ENCODE peak calls at places on chromosomes 2 and 18, in six cellular contexts. One of them, this sample, is unnamed.

GRCh38 chr2:160428425-160428763 is 65.2 kb downstream of the RBMS1 start:
- DNase-seq in CD8-positive, alpha-beta T cell: no peak
- DNase-seq in fibroblast of pulmonary artery: no peak
- DNase-seq in HCT116: no peak
- DNase-seq in kidney: no peak
- DNase-seq in nephron progenitor cell: no peak
- DNase-seq in this sample: no peak

GRCh38 chr18:27704721-27705361 is 472.1 kb downstream of the CDH2 start:
- DNase-seq in HCT116: no peak
- DNase-seq in nephron progenitor cell: no peak
- DNase-seq in kidney: no peak
- DNase-seq in CD8-positive, alpha-beta T cell: no peak
- DNase-seq in fibroblast of pulmonary artery: no peak
- DNase-seq in this sample: no peak

GRCh38 chr2:230708204-230708603 is 4.4 kb upstream of the CAB39 start:
- DNase-seq in fibroblast of pulmonary artery: no peak
- DNase-seq in HCT116: no peak
- DNase-seq in CD8-positive, alpha-beta T cell: no peak
- DNase-seq in nephron progenitor cell: no peak
- DNase-seq in kidney: no peak
- DNase-seq in this sample: peak

GRCh38 chr2:134449157-134449556 is 195.3 kb downstream of the MGAT5 start:
- DNase-seq in nephron progenitor cell: no peak
- DNase-seq in kidney: no peak
- DNase-seq in HCT116: no peak
- DNase-seq in fibroblast of pulmonary artery: no peak
- DNase-seq in CD8-positive, alpha-beta T cell: no peak
- DNase-seq in this sample: no peak

GRCh38 chr2:21043744-21044532 is at the start of gene APOB:
- DNase-seq in HCT116: no peak
- DNase-seq in kidney: no peak
- DNase-seq in CD8-positive, alpha-beta T cell: no peak
- DNase-seq in nephron progenitor cell: peak
- DNase-seq in fibroblast of pulmonary artery: no peak
- DNase-seq in this sample: no peak

GRCh38 chr2:146213674-146214073 is 1631.2 kb upstream of the ACVR2A start:
- DNase-seq in HCT116: no peak
- DNase-seq in fibroblast of pulmonary artery: no peak
- DNase-seq in kidney: no peak
- DNase-seq in nephron progenitor cell: no peak
- DNase-seq in CD8-positive, alpha-beta T cell: no peak
- DNase-seq in this sample: no peak

GRCh38 chr2:236121546-236121945 is 46.6 kb downstream of the GBX2 start:
- DNase-seq in nephron progenitor cell: no peak
- DNase-seq in fibroblast of pulmonary artery: peak
- DNase-seq in kidney: no peak
- DNase-seq in HCT116: no peak
- DNase-seq in CD8-positive, alpha-beta T cell: no peak
- DNase-seq in this sample: no peak

GRCh38 chr2:211503856-211504255 is 947.5 kb downstream of the CPS1 start:
- DNase-seq in nephron progenitor cell: no peak
- DNase-seq in HCT116: no peak
- DNase-seq in CD8-positive, alpha-beta T cell: no peak
- DNase-seq in fibroblast of pulmonary artery: no peak
- DNase-seq in kidney: no peak
- DNase-seq in this sample: no peak

GRCh38 chr2:152166633-152167032 is 8.9 kb downstream of the STAM2 start:
- DNase-seq in kidney: no peak
- DNase-seq in HCT116: no peak
- DNase-seq in nephron progenitor cell: no peak
- DNase-seq in fibroblast of pulmonary artery: peak
- DNase-seq in CD8-positive, alpha-beta T cell: no peak
- DNase-seq in this sample: no peak

GRCh38 chr2:69171070-69171811 is 158.3 kb downstream of the ANTXR1 start:
- DNase-seq in CD8-positive, alpha-beta T cell: no peak
- DNase-seq in fibroblast of pulmonary artery: no peak
- DNase-seq in nephron progenitor cell: no peak
- DNase-seq in HCT116: no peak
- DNase-seq in kidney: no peak
- DNase-seq in this sample: no peak

GRCh38 chr2:172179045-172179742 is 76.5 kb upstream of the DLX2 start:
- DNase-seq in nephron progenitor cell: no peak
- DNase-seq in fibroblast of pulmonary artery: no peak
- DNase-seq in HCT116: no peak
- DNase-seq in CD8-positive, alpha-beta T cell: no peak
- DNase-seq in kidney: no peak
- DNase-seq in this sample: no peak

GRCh38 chr18:25915907-25916306 is 174.5 kb downstream of the SS18 start:
- DNase-seq in fibroblast of pulmonary artery: no peak
- DNase-seq in kidney: no peak
- DNase-seq in CD8-positive, alpha-beta T cell: no peak
- DNase-seq in nephron progenitor cell: no peak
- DNase-seq in HCT116: no peak
- DNase-seq in this sample: no peak

GRCh38 chr2:170942615-170943014 is 13.6 kb downstream of the GORASP2 start:
- DNase-seq in nephron progenitor cell: no peak
- DNase-seq in fibroblast of pulmonary artery: no peak
- DNase-seq in HCT116: no peak
- DNase-seq in kidney: no peak
- DNase-seq in CD8-positive, alpha-beta T cell: no peak
- DNase-seq in this sample: no peak

GRCh38 chr2:206158563-206159345 is 490 bp downstream of the NDUFS1 start:
- DNase-seq in nephron progenitor cell: no peak
- DNase-seq in kidney: no peak
- DNase-seq in fibroblast of pulmonary artery: peak
- DNase-seq in CD8-positive, alpha-beta T cell: no peak
- DNase-seq in HCT116: no peak
- DNase-seq in this sample: no peak

GRCh38 chr2:9843229-9844035 is at the start of gene TAF1B:
- DNase-seq in kidney: peak
- DNase-seq in HCT116: peak
- DNase-seq in nephron progenitor cell: peak
- DNase-seq in CD8-positive, alpha-beta T cell: peak
- DNase-seq in fibroblast of pulmonary artery: peak
- DNase-seq in this sample: peak

GRCh38 chr2:95333888-95334338 is 36.8 kb downstream of the KCNIP3 start:
- DNase-seq in kidney: peak
- DNase-seq in CD8-positive, alpha-beta T cell: no peak
- DNase-seq in nephron progenitor cell: peak
- DNase-seq in HCT116: peak
- DNase-seq in fibroblast of pulmonary artery: peak
- DNase-seq in this sample: no peak

GRCh38 chr2:207142461-207142860 is 23.3 kb downstream of the KLF7 start:
- DNase-seq in nephron progenitor cell: no peak
- DNase-seq in HCT116: no peak
- DNase-seq in CD8-positive, alpha-beta T cell: no peak
- DNase-seq in fibroblast of pulmonary artery: peak
- DNase-seq in kidney: no peak
- DNase-seq in this sample: no peak

GRCh38 chr2:71500426-71501079 is 47.2 kb downstream of the DYSF start:
- DNase-seq in CD8-positive, alpha-beta T cell: no peak
- DNase-seq in HCT116: no peak
- DNase-seq in nephron progenitor cell: no peak
- DNase-seq in kidney: no peak
- DNase-seq in fibroblast of pulmonary artery: peak
- DNase-seq in this sample: no peak

GRCh38 chr2:210899131-210899530 is 342.7 kb downstream of the CPS1 start:
- DNase-seq in HCT116: no peak
- DNase-seq in kidney: no peak
- DNase-seq in fibroblast of pulmonary artery: peak
- DNase-seq in CD8-positive, alpha-beta T cell: no peak
- DNase-seq in nephron progenitor cell: no peak
- DNase-seq in this sample: no peak

GRCh38 chr18:8084160-8084559 is 517.0 kb downstream of the PTPRM start:
- DNase-seq in HCT116: peak
- DNase-seq in nephron progenitor cell: peak
- DNase-seq in fibroblast of pulmonary artery: peak
- DNase-seq in CD8-positive, alpha-beta T cell: no peak
- DNase-seq in kidney: no peak
- DNase-seq in this sample: no peak

GRCh38 chr18:5142859-5143258 is 54.2 kb downstream of the AKAIN1 start:
- DNase-seq in CD8-positive, alpha-beta T cell: no peak
- DNase-seq in nephron progenitor cell: no peak
- DNase-seq in HCT116: no peak
- DNase-seq in kidney: no peak
- DNase-seq in fibroblast of pulmonary artery: no peak
- DNase-seq in this sample: no peak

GRCh38 chr18:45402485-45403056 is 212.7 kb upstream of the SLC14A2 start:
- DNase-seq in HCT116: no peak
- DNase-seq in fibroblast of pulmonary artery: no peak
- DNase-seq in nephron progenitor cell: no peak
- DNase-seq in kidney: no peak
- DNase-seq in CD8-positive, alpha-beta T cell: no peak
- DNase-seq in this sample: no peak

GRCh38 chr2:195660265-195660890 is 3.4 kb downstream of the SLC39A10 start:
- DNase-seq in HCT116: no peak
- DNase-seq in fibroblast of pulmonary artery: peak
- DNase-seq in nephron progenitor cell: peak
- DNase-seq in CD8-positive, alpha-beta T cell: peak
- DNase-seq in kidney: no peak
- DNase-seq in this sample: no peak

DNA sequence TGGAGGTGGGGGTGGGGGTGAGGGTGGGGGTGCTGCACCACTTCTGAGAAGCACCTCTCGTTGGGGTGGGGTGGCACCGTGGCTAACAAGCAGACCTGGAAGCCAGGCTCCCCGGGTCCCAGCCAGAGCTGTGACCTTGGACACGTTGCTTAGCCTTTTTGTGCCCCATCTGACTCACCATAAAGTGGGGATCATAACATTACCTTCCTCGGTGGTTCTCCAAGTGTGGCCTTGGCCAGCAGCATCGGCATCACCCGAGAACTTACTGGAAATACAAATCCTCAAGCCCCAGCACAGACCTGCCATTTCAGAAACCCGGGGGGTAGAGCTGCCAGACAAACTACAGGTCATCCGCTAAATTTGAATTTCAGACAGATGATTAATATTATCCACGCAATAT is 58.7 kb upstream of the SLC66A3 start:
- DNase-seq in fibroblast of pulmonary artery: no peak
- DNase-seq in CD8-positive, alpha-beta T cell: no peak
- DNase-seq in HCT116: no peak
- DNase-seq in nephron progenitor cell: no peak
- DNase-seq in kidney: no peak
- DNase-seq in this sample: peak
- TF ChIP-seq CTCF in fibroblast of pulmonary artery: no peak
- TF ChIP-seq CTCF in CD8-positive, alpha-beta T cell: no peak
- TF ChIP-seq CTCF in HCT116: no peak
- TF ChIP-seq CTCF in nephron progenitor cell: no peak
- TF ChIP-seq CTCF in kidney: no peak
- TF ChIP-seq CTCF in this sample: no peak

GRCh38 chr18:51195602-51196115 is 1.8 kb downstream of the MEX3C start:
- DNase-seq in HCT116: peak
- DNase-seq in CD8-positive, alpha-beta T cell: peak
- DNase-seq in fibroblast of pulmonary artery: peak
- DNase-seq in nephron progenitor cell: peak
- DNase-seq in kidney: no peak
- DNase-seq in this sample: no peak

GRCh38 chr18:51195086-51195601 is 2.3 kb downstream of the MEX3C start:
- DNase-seq in nephron progenitor cell: no peak
- DNase-seq in HCT116: no peak
- DNase-seq in kidney: no peak
- DNase-seq in CD8-positive, alpha-beta T cell: no peak
- DNase-seq in fibroblast of pulmonary artery: no peak
- DNase-seq in this sample: no peak

GRCh38 chr18:51196116-51196810 is 1.2 kb downstream of the MEX3C start:
- DNase-seq in nephron progenitor cell: peak
- DNase-seq in HCT116: no peak
- DNase-seq in CD8-positive, alpha-beta T cell: peak
- DNase-seq in kidney: peak
- DNase-seq in fibroblast of pulmonary artery: peak
- DNase-seq in this sample: no peak

GRCh38 chr18:51196811-51197660 is 445 bp downstream of the MEX3C start:
- DNase-seq in fibroblast of pulmonary artery: peak
- DNase-seq in nephron progenitor cell: peak
- DNase-seq in HCT116: no peak
- DNase-seq in kidney: peak
- DNase-seq in CD8-positive, alpha-beta T cell: peak
- DNase-seq in this sample: no peak

DNA sequence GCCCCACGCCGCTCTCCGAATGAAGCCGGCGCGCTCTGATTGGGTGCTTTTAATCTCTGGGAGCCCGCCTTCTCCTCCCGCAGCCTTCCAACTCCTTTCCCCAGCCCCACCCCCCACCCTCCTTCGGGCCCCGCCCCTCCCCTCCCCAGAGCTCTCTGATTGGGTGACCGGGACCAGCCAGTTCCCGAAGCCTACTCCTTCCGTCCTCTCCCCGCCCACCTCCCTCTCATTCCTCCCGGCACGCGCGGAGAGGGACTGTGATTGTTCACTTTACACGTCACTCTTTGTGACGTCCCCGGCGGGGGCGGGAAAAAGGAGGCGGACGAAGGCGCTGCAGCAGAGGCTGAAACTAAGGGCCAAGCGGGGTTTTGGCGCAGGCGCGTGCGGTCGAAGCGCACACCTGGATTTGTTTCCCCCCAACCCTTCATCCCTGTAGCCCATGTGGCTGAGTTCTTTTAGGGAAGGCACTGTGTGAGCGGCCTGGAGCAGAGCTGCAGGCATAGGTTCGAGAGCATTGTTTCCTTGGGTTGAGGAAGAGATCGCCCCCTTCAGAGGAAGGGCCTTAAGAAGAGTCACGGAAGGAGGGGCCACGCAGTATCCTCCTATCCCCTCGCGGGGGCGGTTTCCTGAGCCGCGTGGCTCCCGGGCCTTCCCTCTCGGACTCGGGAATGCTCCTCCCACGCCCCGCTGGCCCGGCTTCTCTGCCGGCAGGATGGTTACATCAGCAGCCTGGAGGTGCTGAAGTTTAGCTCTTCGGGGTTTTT is at the start of gene MEX3C:
- DNase-seq in HCT116: peak
- DNase-seq in CD8-positive, alpha-beta T cell: peak
- DNase-seq in fibroblast of pulmonary artery: peak
- DNase-seq in nephron progenitor cell: peak
- DNase-seq in kidney: peak
- DNase-seq in this sample: peak
- TF ChIP-seq CTCF in HCT116: peak
- TF ChIP-seq CTCF in CD8-positive, alpha-beta T cell: peak
- TF ChIP-seq CTCF in fibroblast of pulmonary artery: peak
- TF ChIP-seq CTCF in nephron progenitor cell: no peak
- TF ChIP-seq CTCF in kidney: peak
- TF ChIP-seq CTCF in this sample: peak

DNA sequence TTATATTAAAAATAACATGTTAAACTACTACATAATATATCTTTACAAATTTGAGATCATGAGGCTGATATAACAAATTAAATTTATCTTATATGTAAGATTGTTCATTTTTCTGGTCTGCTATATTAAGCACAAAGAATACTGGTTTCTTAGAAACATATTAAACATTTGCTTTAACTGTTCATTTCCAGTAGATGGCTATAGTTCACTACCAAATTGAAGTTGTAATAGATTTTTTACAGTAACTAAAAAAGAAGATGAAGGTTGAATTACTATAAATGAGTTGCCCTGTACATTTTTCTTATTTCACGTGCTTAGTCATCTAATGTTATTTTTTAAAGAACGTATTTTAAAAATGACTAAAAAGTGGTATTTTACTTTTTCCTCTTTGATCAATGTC is 57.0 kb downstream of the ZNF407 start:
- DNase-seq in CD8-positive, alpha-beta T cell: no peak
- DNase-seq in fibroblast of pulmonary artery: peak
- DNase-seq in HCT116: no peak
- DNase-seq in kidney: no peak
- DNase-seq in nephron progenitor cell: no peak
- DNase-seq in this sample: no peak
- TF ChIP-seq CTCF in CD8-positive, alpha-beta T cell: no peak
- TF ChIP-seq CTCF in fibroblast of pulmonary artery: peak
- TF ChIP-seq CTCF in HCT116: no peak
- TF ChIP-seq CTCF in kidney: no peak
- TF ChIP-seq CTCF in nephron progenitor cell: no peak
- TF ChIP-seq CTCF in this sample: peak

GRCh38 chr2:219495531-219496122 is 3.1 kb upstream of the GMPPA start:
- DNase-seq in HCT116: peak
- DNase-seq in nephron progenitor cell: peak
- DNase-seq in CD8-positive, alpha-beta T cell: peak
- DNase-seq in fibroblast of pulmonary artery: peak
- DNase-seq in kidney: no peak
- DNase-seq in this sample: no peak
- TF ChIP-seq CTCF in HCT116: peak
- TF ChIP-seq CTCF in nephron progenitor cell: no peak
- TF ChIP-seq CTCF in CD8-positive, alpha-beta T cell: no peak
- TF ChIP-seq CTCF in fibroblast of pulmonary artery: peak
- TF ChIP-seq CTCF in kidney: peak
- TF ChIP-seq CTCF in this sample: peak

This sample was measured in osteocyte.